ENCODE peak calls at places on chromosomes 3 and 15, in eight cellular contexts. Q is stomach, Z is sigmoid colon, S is transverse colon, Y is H1, U is suprapubic skin, H is ovary, F is SK-N-SH. T is an unnamed sample.

GRCh38 chr3:72346526-72346926 is 501.7 kb downstream of the SHQ1 start:
- DNase-seq in Q (no peak), Z (peak; percentile 86), S (no peak), Y (no peak), U (peak; percentile 60), H (no peak), F (no peak), T (no peak)

GRCh38 chr3:89682556-89682955 is 575.1 kb downstream of the EPHA3 start:
- DNase-seq in Q (no peak), Z (no peak), S (no peak), Y (no peak), U (no peak), H (no peak), F (no peak), T (no peak)

GRCh38 chr3:184352149-184352785 is 9.1 kb downstream of the CLCN2 start:
- DNase-seq in Q (peak; percentile 81), Z (no peak), S (peak; percentile 90), Y (no peak), U (no peak), H (no peak), F (no peak), T (no peak)

GRCh38 chr3:102378216-102378615 is 56.6 kb upstream of the ZPLD1 start:
- DNase-seq in Q (no peak), Z (no peak), S (no peak), Y (no peak), U (no peak), H (no peak), F (no peak), T (no peak)

GRCh38 chr3:64049136-64049535 is 25.8 kb upstream of the PSMD6 start:
- DNase-seq in Q (no peak), Z (no peak), S (no peak), Y (no peak), U (no peak), H (no peak), F (no peak), T (no peak)

GRCh38 chr3:105653868-105654267 is 214.9 kb downstream of the CBLB start:
- DNase-seq in Q (no peak), Z (no peak), S (no peak), Y (no peak), U (no peak), H (no peak), F (no peak), T (no peak)

GRCh38 chr15:68227806-68228142 is 1.8 kb downstream of the CLN6 start:
- DNase-seq in Q (no peak), Z (no peak), S (no peak), Y (no peak), U (peak; percentile 41), H (no peak), F (peak; percentile 19), T (no peak)

GRCh38 chr15:74863239-74864056 is 9.7 kb downstream of the SCAMP2 start:
- DNase-seq in Q (no peak), Z (no peak), S (no peak), Y (no peak), U (no peak), H (no peak), F (no peak), T (no peak)

GRCh38 chr3:196431193-196432136 is 762 bp downstream of the UBXN7 start:
- DNase-seq in Q (no peak), Z (peak; percentile 65), S (peak; percentile 23), Y (no peak), U (no peak), H (peak; percentile 69), F (peak; percentile 44), T (peak; percentile 84)

GRCh38 chr15:75723847-75724660 is 11.4 kb upstream of the CSPG4 start:
- DNase-seq in Q (peak; percentile 89), Z (peak; percentile 99), S (peak; percentile 94), Y (no peak), U (peak; percentile 93), H (peak; percentile 91), F (peak; percentile 72), T (no peak)

GRCh38 chr3:82087958-82088357 is 326.5 kb upstream of the GBE1 start:
- DNase-seq in Q (no peak), Z (no peak), S (no peak), Y (no peak), U (no peak), H (no peak), F (no peak), T (no peak)

GRCh38 chr15:69472046-69472445 is 19.4 kb downstream of the RPLP1 start:
- DNase-seq in Q (no peak), Z (no peak), S (no peak), Y (no peak), U (no peak), H (no peak), F (no peak), T (no peak)

GRCh38 chr3:66224220-66224619 is 3.4 kb downstream of the SLC25A26 start:
- DNase-seq in Q (no peak), Z (no peak), S (no peak), Y (no peak), U (no peak), H (no peak), F (no peak), T (no peak)

GRCh38 chr15:69125236-69125635 is 35.2 kb upstream of the GLCE start:
- DNase-seq in Q (no peak), Z (no peak), S (no peak), Y (no peak), U (no peak), H (no peak), F (no peak), T (no peak)

GRCh38 chr15:96352594-96353377 is 22.3 kb downstream of the NR2F2 start:
- DNase-seq in Q (no peak), Z (no peak), S (no peak), Y (no peak), U (no peak), H (no peak), F (no peak), T (no peak)

GRCh38 chr3:32340639-32341365 is 50.9 kb upstream of the CMTM7 start:
- DNase-seq in Q (no peak), Z (no peak), S (peak; percentile 27), Y (no peak), U (no peak), H (no peak), F (no peak), T (no peak)

GRCh38 chr3:156332304-156332703 is 211.9 kb downstream of the KCNAB1 start:
- DNase-seq in Q (no peak), Z (no peak), S (no peak), Y (no peak), U (no peak), H (no peak), F (no peak), T (no peak)

GRCh38 chr3:128584412-128585020 is 66.1 kb downstream of the RPN1 start:
- DNase-seq in Q (peak; percentile 71), Z (peak; percentile 70), S (peak; percentile 61), Y (no peak), U (no peak), H (peak; percentile 59), F (peak; percentile 94), T (peak; percentile 84)

GRCh38 chr3:8380904-8381704 is 120.5 kb upstream of the LMCD1 start:
- DNase-seq in Q (no peak), Z (no peak), S (no peak), Y (no peak), U (no peak), H (no peak), F (no peak), T (no peak)

GRCh38 chr3:48595075-48595525 is at the start of gene COL7A1:
- DNase-seq in Q (no peak), Z (no peak), S (no peak), Y (no peak), U (no peak), H (peak; percentile 66), F (peak; percentile 80), T (peak; percentile 82)

GRCh38 chr3:65953301-65953812 is 85.4 kb downstream of the MAGI1 start:
- DNase-seq in Q (peak; percentile 93), Z (no peak), S (peak; percentile 86), Y (peak; percentile 57), U (no peak), H (no peak), F (no peak), T (peak; percentile 93)

GRCh38 chr15:36911322-36911944 is 188.9 kb downstream of the MEIS2 start:
- DNase-seq in Q (no peak), Z (no peak), S (no peak), Y (no peak), U (no peak), H (no peak), F (no peak), T (no peak)

DNA sequence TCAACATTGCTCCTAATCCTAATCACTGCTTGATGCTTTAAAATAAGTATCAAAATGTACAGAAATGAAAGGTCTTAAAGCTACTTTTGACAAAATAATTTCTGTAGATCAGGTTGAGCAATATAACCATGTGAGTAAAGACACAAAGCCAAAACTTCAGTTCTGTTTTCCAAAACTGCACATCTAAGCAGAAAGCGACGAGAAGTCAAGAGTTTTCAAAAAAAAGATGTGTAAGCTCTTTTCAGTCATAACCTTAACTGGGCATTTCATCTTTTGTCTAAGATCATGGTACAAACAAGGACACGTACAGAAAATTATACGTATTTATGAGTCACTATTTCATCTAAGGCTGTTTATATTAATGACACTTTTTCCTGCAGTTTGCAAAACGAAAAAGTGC is 608.8 kb downstream of the FOXP1 start:
- DNase-seq in Q (no peak), Z (no peak), S (no peak), Y (no peak), U (no peak), H (no peak), F (no peak), T (no peak)
- H3K36me3 ChIP-seq in Q (peaks cover 91% of the 10 kb centered on the region), Z (peaks cover 6% of the 10 kb centered on the region), S (peaks cover 64% of the 10 kb centered on the region), Y (peaks cover 29% of the 10 kb centered on the region), U (peaks cover 47% of the 10 kb centered on the region), H (no peaks in the 10 kb centered on the region), F (peaks cover 51% of the 10 kb centered on the region), T (peaks cover 50% of the 10 kb centered on the region)

DNA sequence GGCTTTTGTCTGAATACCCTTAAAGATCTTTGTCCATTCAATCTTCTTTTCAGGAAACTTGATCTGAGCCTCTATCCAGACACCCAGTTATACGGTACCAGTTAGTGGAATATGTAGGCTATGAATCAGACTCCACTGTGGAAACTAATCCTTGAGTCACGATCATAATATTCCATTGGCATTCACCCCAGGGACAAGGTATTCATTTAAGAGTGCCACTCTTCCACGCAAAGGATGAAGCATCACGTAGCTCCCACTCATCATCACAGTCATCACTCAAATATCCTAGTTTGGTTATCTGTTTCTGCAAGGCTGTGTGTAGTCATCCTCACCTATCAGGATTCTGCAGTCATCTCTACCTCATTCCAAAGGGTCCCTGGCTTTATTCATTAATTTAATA is 85.6 kb downstream of the NEDD4 start:
- DNase-seq in Q (no peak), Z (no peak), S (no peak), Y (no peak), U (no peak), H (no peak), F (peak; percentile 3), T (no peak)
- TF ChIP-seq EP300 in Q (no peak), Z (no peak), S (no peak), Y (no peak), U (no peak), H (no peak), F (peak; percentile 94), T (no peak)

GRCh38 chr3:129777806-129778205 is 115.7 kb downstream of the TMCC1 start:
- DNase-seq in Q (no peak), Z (no peak), S (no peak), Y (no peak), U (no peak), H (no peak), F (no peak), T (no peak)

GRCh38 chr3:129783470-129783869 is 110.0 kb downstream of the TMCC1 start:
- DNase-seq in Q (no peak), Z (no peak), S (no peak), Y (no peak), U (no peak), H (no peak), F (no peak), T (no peak)
- H3K27ac ChIP-seq in Q (no peak overlapping the region), Z (no peak overlapping the region), S (no peak overlapping the region), Y (no peak overlapping the region), U (no peak overlapping the region), H (no peak overlapping the region), F (no peak overlapping the region), T (no peak overlapping the region)

GRCh38 chr3:79001255-79001654 is 766.5 kb downstream of the ROBO1 start:
- DNase-seq in Q (no peak), Z (no peak), S (no peak), Y (no peak), U (no peak), H (no peak), F (no peak), T (no peak)
- H3K36me3 ChIP-seq in Q (no peaks in the 10 kb centered on the region), Z (no peaks in the 10 kb centered on the region), S (no peaks in the 10 kb centered on the region), Y (no peaks in the 10 kb centered on the region), U (no peaks in the 10 kb centered on the region), H (no peaks in the 10 kb centered on the region), F (no peaks in the 10 kb centered on the region), T (no peaks in the 10 kb centered on the region)

T was measured in upper lobe of left lung.